ENCODE peak calls at places on chromosomes 13 and 19, in nine cellular contexts. One of them, this sample, is unnamed.

GRCh38 chr13:114063545-114064515 is 68.6 kb downstream of the RASA3 start:
- DNase-seq in CD8-positive, alpha-beta memory T cell: no peak
- DNase-seq in lower lobe of right lung: peak
- DNase-seq in breast epithelium: peak
- DNase-seq in CD4-positive, alpha-beta memory T cell: no peak
- DNase-seq in psoas muscle: peak
- DNase-seq in aorta: peak
- DNase-seq in fibroblast of lung: peak
- DNase-seq in A549: peak
- DNase-seq in this sample: no peak

GRCh38 chr19:45243144-45243732 is 2.0 kb downstream of the EXOC3L2 start:
- DNase-seq in CD8-positive, alpha-beta memory T cell: no peak
- DNase-seq in lower lobe of right lung: no peak
- DNase-seq in breast epithelium: no peak
- DNase-seq in CD4-positive, alpha-beta memory T cell: no peak
- DNase-seq in psoas muscle: no peak
- DNase-seq in aorta: no peak
- DNase-seq in fibroblast of lung: no peak
- DNase-seq in A549: no peak
- DNase-seq in this sample: no peak

GRCh38 chr19:3396881-3397265 is 30.5 kb downstream of the NFIC start:
- DNase-seq in CD8-positive, alpha-beta memory T cell: no peak
- DNase-seq in lower lobe of right lung: no peak
- DNase-seq in breast epithelium: no peak
- DNase-seq in CD4-positive, alpha-beta memory T cell: no peak
- DNase-seq in psoas muscle: peak
- DNase-seq in aorta: no peak
- DNase-seq in fibroblast of lung: no peak
- DNase-seq in A549: no peak
- DNase-seq in this sample: no peak

GRCh38 chr19:7869910-7870511 is 4.2 kb downstream of the PRR36 start:
- DNase-seq in CD8-positive, alpha-beta memory T cell: peak
- DNase-seq in lower lobe of right lung: peak
- DNase-seq in breast epithelium: peak
- DNase-seq in CD4-positive, alpha-beta memory T cell: no peak
- DNase-seq in psoas muscle: peak
- DNase-seq in aorta: no peak
- DNase-seq in fibroblast of lung: no peak
- DNase-seq in A549: peak
- DNase-seq in this sample: peak

GRCh38 chr13:30334663-30335386 is 27.5 kb upstream of the KATNAL1 start:
- DNase-seq in CD8-positive, alpha-beta memory T cell: peak
- DNase-seq in lower lobe of right lung: no peak
- DNase-seq in breast epithelium: no peak
- DNase-seq in CD4-positive, alpha-beta memory T cell: peak
- DNase-seq in psoas muscle: no peak
- DNase-seq in aorta: no peak
- DNase-seq in fibroblast of lung: no peak
- DNase-seq in A549: peak
- DNase-seq in this sample: no peak

GRCh38 chr13:61247149-61247936 is 168.3 kb downstream of the PCDH20 start:
- DNase-seq in CD8-positive, alpha-beta memory T cell: no peak
- DNase-seq in lower lobe of right lung: no peak
- DNase-seq in breast epithelium: no peak
- DNase-seq in CD4-positive, alpha-beta memory T cell: no peak
- DNase-seq in psoas muscle: no peak
- DNase-seq in aorta: peak
- DNase-seq in fibroblast of lung: no peak
- DNase-seq in A549: no peak
- DNase-seq in this sample: no peak

GRCh38 chr13:37741536-37741935 is 128.0 kb downstream of the TRPC4 start:
- DNase-seq in CD8-positive, alpha-beta memory T cell: no peak
- DNase-seq in lower lobe of right lung: no peak
- DNase-seq in breast epithelium: no peak
- DNase-seq in CD4-positive, alpha-beta memory T cell: no peak
- DNase-seq in psoas muscle: no peak
- DNase-seq in aorta: no peak
- DNase-seq in fibroblast of lung: no peak
- DNase-seq in A549: no peak
- DNase-seq in this sample: no peak

GRCh38 chr13:90591260-90591926 is 756.1 kb upstream of the MIR17HG start:
- DNase-seq in CD8-positive, alpha-beta memory T cell: no peak
- DNase-seq in lower lobe of right lung: no peak
- DNase-seq in breast epithelium: no peak
- DNase-seq in CD4-positive, alpha-beta memory T cell: no peak
- DNase-seq in psoas muscle: no peak
- DNase-seq in aorta: no peak
- DNase-seq in fibroblast of lung: no peak
- DNase-seq in A549: no peak
- DNase-seq in this sample: no peak

GRCh38 chr13:110509478-110509926 is 52.0 kb downstream of the RAB20 start:
- DNase-seq in CD8-positive, alpha-beta memory T cell: no peak
- DNase-seq in lower lobe of right lung: no peak
- DNase-seq in breast epithelium: no peak
- DNase-seq in CD4-positive, alpha-beta memory T cell: no peak
- DNase-seq in psoas muscle: no peak
- DNase-seq in aorta: no peak
- DNase-seq in fibroblast of lung: no peak
- DNase-seq in A549: no peak
- DNase-seq in this sample: no peak

DNA sequence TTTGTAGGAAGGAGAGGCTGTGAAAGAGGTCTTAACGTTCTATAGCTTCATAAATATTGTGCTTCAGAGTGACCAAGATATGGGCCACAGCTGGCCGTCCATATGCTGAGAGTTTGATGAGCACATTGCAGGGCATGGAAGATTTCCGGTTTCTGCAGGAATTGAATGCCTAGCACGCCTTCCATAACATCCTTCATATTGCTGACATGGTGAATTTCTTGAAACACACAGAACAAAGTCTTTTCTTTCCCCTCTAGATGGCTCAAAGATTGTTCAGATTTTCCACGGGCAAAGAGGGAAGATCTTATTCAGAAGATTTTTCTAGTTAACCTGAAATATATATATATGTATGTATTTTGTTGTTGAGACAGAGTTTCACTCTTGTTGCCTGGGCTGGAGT is 42.4 kb downstream of the ADGRE2 start:
- DNase-seq in CD8-positive, alpha-beta memory T cell: no peak
- DNase-seq in lower lobe of right lung: no peak
- DNase-seq in breast epithelium: no peak
- DNase-seq in CD4-positive, alpha-beta memory T cell: no peak
- DNase-seq in psoas muscle: no peak
- DNase-seq in aorta: no peak
- DNase-seq in fibroblast of lung: no peak
- DNase-seq in A549: no peak
- DNase-seq in this sample: no peak
- H3K27ac ChIP-seq in CD8-positive, alpha-beta memory T cell: no peak
- H3K27ac ChIP-seq in lower lobe of right lung: no peak
- H3K27ac ChIP-seq in breast epithelium: no peak
- H3K27ac ChIP-seq in CD4-positive, alpha-beta memory T cell: no peak
- H3K27ac ChIP-seq in psoas muscle: no peak
- H3K27ac ChIP-seq in aorta: no peak
- H3K27ac ChIP-seq in fibroblast of lung: no peak
- H3K27ac ChIP-seq in A549: no peak
- H3K27ac ChIP-seq in this sample: no peak

GRCh38 chr13:48072304-48072703 is 22.6 kb downstream of the MED4 start:
- DNase-seq in CD8-positive, alpha-beta memory T cell: no peak
- DNase-seq in lower lobe of right lung: no peak
- DNase-seq in breast epithelium: no peak
- DNase-seq in CD4-positive, alpha-beta memory T cell: no peak
- DNase-seq in psoas muscle: no peak
- DNase-seq in aorta: no peak
- DNase-seq in fibroblast of lung: no peak
- DNase-seq in A549: no peak
- DNase-seq in this sample: no peak

GRCh38 chr13:48081739-48082138 is 13.2 kb downstream of the MED4 start:
- DNase-seq in CD8-positive, alpha-beta memory T cell: no peak
- DNase-seq in lower lobe of right lung: no peak
- DNase-seq in breast epithelium: no peak
- DNase-seq in CD4-positive, alpha-beta memory T cell: no peak
- DNase-seq in psoas muscle: no peak
- DNase-seq in aorta: no peak
- DNase-seq in fibroblast of lung: no peak
- DNase-seq in A549: no peak
- DNase-seq in this sample: no peak

GRCh38 chr13:48072787-48073186 is 22.1 kb downstream of the MED4 start:
- DNase-seq in CD8-positive, alpha-beta memory T cell: no peak
- DNase-seq in lower lobe of right lung: no peak
- DNase-seq in breast epithelium: no peak
- DNase-seq in CD4-positive, alpha-beta memory T cell: no peak
- DNase-seq in psoas muscle: no peak
- DNase-seq in aorta: no peak
- DNase-seq in fibroblast of lung: no peak
- DNase-seq in A549: no peak
- DNase-seq in this sample: no peak

GRCh38 chr13:48074006-48074405 is 20.9 kb downstream of the MED4 start:
- DNase-seq in CD8-positive, alpha-beta memory T cell: no peak
- DNase-seq in lower lobe of right lung: no peak
- DNase-seq in breast epithelium: no peak
- DNase-seq in CD4-positive, alpha-beta memory T cell: no peak
- DNase-seq in psoas muscle: no peak
- DNase-seq in aorta: no peak
- DNase-seq in fibroblast of lung: no peak
- DNase-seq in A549: no peak
- DNase-seq in this sample: no peak

GRCh38 chr13:48078251-48078656 is 16.6 kb downstream of the MED4 start:
- DNase-seq in CD8-positive, alpha-beta memory T cell: no peak
- DNase-seq in lower lobe of right lung: no peak
- DNase-seq in breast epithelium: no peak
- DNase-seq in CD4-positive, alpha-beta memory T cell: peak
- DNase-seq in psoas muscle: no peak
- DNase-seq in aorta: no peak
- DNase-seq in fibroblast of lung: peak
- DNase-seq in A549: peak
- DNase-seq in this sample: no peak
- H3K27ac ChIP-seq in CD8-positive, alpha-beta memory T cell: no peak
- H3K27ac ChIP-seq in lower lobe of right lung: no peak
- H3K27ac ChIP-seq in breast epithelium: no peak
- H3K27ac ChIP-seq in CD4-positive, alpha-beta memory T cell: no peak
- H3K27ac ChIP-seq in psoas muscle: no peak
- H3K27ac ChIP-seq in aorta: no peak
- H3K27ac ChIP-seq in fibroblast of lung: no peak
- H3K27ac ChIP-seq in A549: no peak
- H3K27ac ChIP-seq in this sample: no peak

GRCh38 chr19:48728882-48729645 is 9.5 kb upstream of the MAMSTR start:
- DNase-seq in CD8-positive, alpha-beta memory T cell: no peak
- DNase-seq in lower lobe of right lung: no peak
- DNase-seq in breast epithelium: no peak
- DNase-seq in CD4-positive, alpha-beta memory T cell: no peak
- DNase-seq in psoas muscle: no peak
- DNase-seq in aorta: no peak
- DNase-seq in fibroblast of lung: no peak
- DNase-seq in A549: no peak
- DNase-seq in this sample: no peak

GRCh38 chr19:48720613-48721296 is 1.2 kb upstream of the MAMSTR start:
- DNase-seq in CD8-positive, alpha-beta memory T cell: peak
- DNase-seq in lower lobe of right lung: peak
- DNase-seq in breast epithelium: peak
- DNase-seq in CD4-positive, alpha-beta memory T cell: peak
- DNase-seq in psoas muscle: peak
- DNase-seq in aorta: peak
- DNase-seq in fibroblast of lung: peak
- DNase-seq in A549: peak
- DNase-seq in this sample: peak

GRCh38 chr19:48722196-48722708 is 2.7 kb upstream of the MAMSTR start:
- DNase-seq in CD8-positive, alpha-beta memory T cell: no peak
- DNase-seq in lower lobe of right lung: no peak
- DNase-seq in breast epithelium: no peak
- DNase-seq in CD4-positive, alpha-beta memory T cell: no peak
- DNase-seq in psoas muscle: no peak
- DNase-seq in aorta: no peak
- DNase-seq in fibroblast of lung: no peak
- DNase-seq in A549: no peak
- DNase-seq in this sample: no peak

GRCh38 chr19:48726573-48726972 is 7.0 kb upstream of the MAMSTR start:
- DNase-seq in CD8-positive, alpha-beta memory T cell: peak
- DNase-seq in lower lobe of right lung: no peak
- DNase-seq in breast epithelium: no peak
- DNase-seq in CD4-positive, alpha-beta memory T cell: peak
- DNase-seq in psoas muscle: no peak
- DNase-seq in aorta: no peak
- DNase-seq in fibroblast of lung: no peak
- DNase-seq in A549: peak
- DNase-seq in this sample: no peak

DNA sequence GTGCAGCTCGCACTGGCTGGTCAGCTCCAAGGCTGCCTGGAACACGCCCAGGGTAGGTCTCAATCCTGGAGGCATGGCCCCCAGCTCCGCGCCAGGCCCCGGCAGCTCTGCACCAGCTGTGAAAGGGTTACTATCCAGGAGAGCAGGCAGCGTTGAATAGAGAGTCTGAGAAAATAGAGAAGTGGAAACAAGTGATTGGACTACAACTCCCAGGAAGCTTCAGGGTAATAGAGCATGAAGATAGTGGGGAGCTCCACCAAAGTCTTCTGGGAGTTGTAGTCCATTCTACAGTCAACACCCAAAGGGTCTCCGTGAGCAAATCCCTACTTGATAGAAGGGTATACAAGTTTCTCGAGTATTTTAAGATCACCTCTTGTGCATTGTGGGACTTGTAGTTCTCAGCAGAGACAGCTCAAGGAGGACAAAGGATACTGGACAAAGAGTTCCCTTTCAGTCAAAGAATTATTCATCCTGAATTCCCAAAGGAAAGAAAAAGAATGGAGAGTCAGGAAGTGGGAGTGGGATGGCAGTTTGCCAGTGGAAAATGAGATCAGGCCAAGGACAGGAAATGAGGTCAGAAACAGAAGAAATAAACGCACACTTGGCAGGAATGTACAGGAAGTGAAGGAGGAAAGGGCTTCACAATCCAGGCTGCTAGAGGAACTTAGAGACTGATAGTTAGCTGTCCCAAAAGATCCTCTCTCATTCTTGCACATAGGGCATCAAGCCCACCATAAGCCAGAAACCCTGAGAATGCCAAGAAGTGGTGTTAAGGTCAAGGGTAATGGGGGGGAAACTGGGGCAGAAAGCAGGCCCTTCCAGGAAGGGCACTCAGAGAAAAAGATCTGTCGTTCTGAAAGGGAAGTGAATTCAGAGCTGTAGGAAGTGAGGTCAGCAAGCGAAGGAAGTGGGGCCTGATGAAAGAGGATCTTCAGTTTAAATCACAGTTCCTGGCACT is 5.5 kb upstream of the MAMSTR start:
- DNase-seq in CD8-positive, alpha-beta memory T cell: peak
- DNase-seq in lower lobe of right lung: no peak
- DNase-seq in breast epithelium: no peak
- DNase-seq in CD4-positive, alpha-beta memory T cell: peak
- DNase-seq in psoas muscle: peak
- DNase-seq in aorta: no peak
- DNase-seq in fibroblast of lung: peak
- DNase-seq in A549: peak
- DNase-seq in this sample: no peak
- H3K27ac ChIP-seq in CD8-positive, alpha-beta memory T cell: peak
- H3K27ac ChIP-seq in lower lobe of right lung: peak
- H3K27ac ChIP-seq in breast epithelium: peak
- H3K27ac ChIP-seq in CD4-positive, alpha-beta memory T cell: peak
- H3K27ac ChIP-seq in psoas muscle: peak
- H3K27ac ChIP-seq in aorta: peak
- H3K27ac ChIP-seq in fibroblast of lung: peak
- H3K27ac ChIP-seq in A549: peak
- H3K27ac ChIP-seq in this sample: peak

GRCh38 chr13:21695536-21695935 is 24.7 kb downstream of the FGF9 start:
- DNase-seq in CD8-positive, alpha-beta memory T cell: no peak
- DNase-seq in lower lobe of right lung: no peak
- DNase-seq in breast epithelium: no peak
- DNase-seq in CD4-positive, alpha-beta memory T cell: no peak
- DNase-seq in psoas muscle: no peak
- DNase-seq in aorta: no peak
- DNase-seq in fibroblast of lung: no peak
- DNase-seq in A549: no peak
- DNase-seq in this sample: no peak
- H3K27ac ChIP-seq in CD8-positive, alpha-beta memory T cell: no peak
- H3K27ac ChIP-seq in lower lobe of right lung: no peak
- H3K27ac ChIP-seq in breast epithelium: no peak
- H3K27ac ChIP-seq in CD4-positive, alpha-beta memory T cell: no peak
- H3K27ac ChIP-seq in psoas muscle: no peak
- H3K27ac ChIP-seq in aorta: no peak
- H3K27ac ChIP-seq in fibroblast of lung: no peak
- H3K27ac ChIP-seq in A549: no peak
- H3K27ac ChIP-seq in this sample: no peak

This sample was measured in CD8-positive, alpha-beta T cell.